ENCODE peak calls at places on chromosomes 13 and 19, in ten cellular contexts. L is A673, D is tibial nerve, J is lower lobe of right lung, U is mammary epithelial cell, P is pancreas, M is left ventricle myocardium inferior, Q is WERI-Rb-1, H is fibroblast of lung, N is IMR-90. A is an unnamed sample.

GRCh38 chr13:106498571-106498970 is 36.9 kb downstream of the EFNB2 start:
- DNase-seq in L (no peak), M (no peak), N (no peak), U (no peak), D (no peak), H (no peak), P (no peak), Q (no peak), J (no peak), A (no peak)

GRCh38 chr13:99312493-99312883 is 5.3 kb upstream of the GPR183 start:
- DNase-seq in N (peak), U (no peak), D (peak), L (no peak), H (peak), M (peak), J (peak), P (no peak), Q (no peak), A (peak)

GRCh38 chr19:7397687-7398086 is 49.0 kb downstream of the ARHGEF18 start:
- DNase-seq in M (no peak), L (no peak), H (peak), J (no peak), P (no peak), U (peak), D (no peak), N (peak), Q (no peak), A (no peak)

GRCh38 chr13:48978942-48979601 is 3.4 kb downstream of the FNDC3A start:
- DNase-seq in D (no peak), M (no peak), U (no peak), H (peak), J (no peak), N (no peak), Q (no peak), L (no peak), P (no peak), A (no peak)

GRCh38 chr13:88919970-88920628 is 1248.9 kb downstream of the SLITRK5 start:
- DNase-seq in D (no peak), P (no peak), L (no peak), J (no peak), M (no peak), U (no peak), Q (no peak), N (no peak), H (no peak), A (no peak)

GRCh38 chr13:28449826-28450773 is 44.8 kb downstream of the FLT1 start:
- DNase-seq in Q (peak), L (peak), P (no peak), M (no peak), N (no peak), J (no peak), D (no peak), H (no peak), U (no peak), A (no peak)

GRCh38 chr19:40584007-40584406 is 7.3 kb downstream of the SHKBP1 start:
- DNase-seq in D (no peak), P (no peak), H (no peak), U (no peak), M (no peak), Q (no peak), J (no peak), N (no peak), L (no peak), A (no peak)

GRCh38 chr13:33123066-33123940 is 107.1 kb downstream of the KL start:
- DNase-seq in L (peak), M (peak), Q (no peak), H (peak), D (peak), P (no peak), N (peak), U (no peak), J (peak), A (peak)

GRCh38 chr19:47310819-47311218 is 1.2 kb downstream of the C5AR1 start:
- DNase-seq in L (peak), Q (no peak), D (no peak), H (no peak), M (peak), P (no peak), J (peak), N (peak), U (no peak), A (peak)

GRCh38 chr19:18304496-18305312 is 18.2 kb downstream of the LSM4 start:
- DNase-seq in D (peak), N (peak), M (peak), J (peak), P (peak), U (peak), H (peak), Q (peak), L (peak), A (peak)

GRCh38 chr19:48954011-48954594 is 572 bp upstream of the BAX start:
- DNase-seq in U (no peak), L (no peak), Q (no peak), H (no peak), N (no peak), J (no peak), M (no peak), D (no peak), P (no peak), A (no peak)

GRCh38 chr19:48955308-48955958 is 758 bp downstream of the BAX start:
- DNase-seq in N (no peak), J (no peak), M (no peak), U (no peak), L (no peak), H (no peak), D (no peak), Q (no peak), P (no peak), A (no peak)

GRCh38 chr19:48950830-48951519 is 3.7 kb upstream of the BAX start:
- DNase-seq in Q (no peak), H (no peak), J (no peak), P (no peak), L (no peak), M (no peak), N (no peak), U (no peak), D (no peak), A (no peak)

GRCh38 chr19:48958006-48958405 is 3.3 kb downstream of the BAX start:
- DNase-seq in J (no peak), D (no peak), H (no peak), M (no peak), N (no peak), U (no peak), P (no peak), Q (no peak), L (no peak), A (no peak)

GRCh38 chr19:48954595-48955307 is at the start of gene BAX:
- DNase-seq in Q (peak), M (peak), U (peak), N (peak), J (peak), L (peak), H (peak), P (peak), D (peak), A (peak)
- TF ChIP-seq CTCF in Q (peak), M (no peak), U (no peak), N (no peak), J (no peak), L (no peak), H (no peak), P (no peak), D (peak), A (no peak)

DNA sequence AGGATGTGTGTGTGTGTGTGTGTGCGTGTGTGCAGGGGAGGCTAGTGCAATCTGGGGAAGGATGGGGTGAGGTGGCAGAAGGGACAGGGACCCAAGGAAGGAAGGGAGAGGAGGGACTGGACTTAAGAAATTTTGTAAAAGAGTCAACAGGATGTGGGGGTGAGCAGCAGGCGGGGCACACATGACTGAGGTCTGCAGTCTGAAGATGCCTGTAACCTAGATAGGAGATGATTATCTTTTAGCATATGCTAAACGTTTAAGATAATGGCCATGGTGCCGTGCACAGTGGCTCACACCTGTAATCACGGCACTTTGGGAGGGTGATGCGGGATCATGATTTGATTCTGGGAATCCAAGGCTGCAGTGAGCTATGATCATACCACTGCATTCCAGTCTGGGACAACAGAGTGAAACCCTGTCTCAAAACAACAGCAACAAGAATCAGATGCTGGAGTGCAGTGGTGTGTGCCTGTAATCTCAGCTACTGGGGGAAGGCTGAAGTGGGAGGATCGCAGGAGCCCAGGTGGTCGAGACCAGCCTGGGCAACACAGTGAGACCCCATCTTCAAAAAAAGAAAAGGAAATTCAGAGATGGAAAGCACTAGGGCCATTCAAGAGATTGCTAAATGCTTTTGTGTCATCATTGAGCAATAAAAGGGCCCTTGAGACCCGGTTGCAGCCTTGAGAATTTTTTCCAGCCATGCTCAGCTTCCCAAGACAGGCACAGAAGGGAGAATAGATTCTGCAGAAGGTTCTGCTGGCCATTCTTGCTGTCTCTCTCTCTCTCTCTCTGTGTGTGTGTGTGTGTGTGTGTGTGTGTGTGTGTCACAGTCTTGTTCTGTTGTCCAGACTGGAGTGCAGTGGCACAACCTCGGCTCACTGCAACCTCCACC is 3.8 kb upstream of the ZNF414 start:
- DNase-seq in U (no peak), D (peak), J (no peak), N (no peak), Q (no peak), M (no peak), L (no peak), P (no peak), H (no peak), A (no peak)
- H3K27ac ChIP-seq in U (no peak), D (peak), J (peak), N (peak), Q (no peak), M (peak), L (no peak), P (no peak), H (peak), A (peak)

GRCh38 chr19:14091885-14092462 is 1.4 kb upstream of the SAMD1 start:
- DNase-seq in J (no peak), Q (peak), U (no peak), M (no peak), N (no peak), L (peak), H (no peak), D (no peak), P (no peak), A (no peak)
- TF ChIP-seq CTCF in J (no peak), Q (no peak), U (no peak), M (no peak), N (no peak), L (no peak), H (no peak), D (no peak), P (no peak), A (no peak)

GRCh38 chr19:13885826-13886365 is 9.0 kb downstream of the NANOS3 start:
- DNase-seq in Q (no peak), M (no peak), P (no peak), D (no peak), H (no peak), J (no peak), L (no peak), U (no peak), N (no peak), A (no peak)

GRCh38 chr19:13883665-13884064 is 6.7 kb downstream of the NANOS3 start:
- DNase-seq in H (no peak), Q (no peak), M (no peak), P (no peak), J (no peak), N (no peak), L (no peak), D (no peak), U (no peak), A (no peak)

GRCh38 chr19:13882841-13883240 is 5.9 kb downstream of the NANOS3 start:
- DNase-seq in M (no peak), Q (no peak), J (no peak), P (no peak), L (no peak), U (no peak), N (no peak), H (no peak), D (no peak), A (no peak)

GRCh38 chr19:13887039-13887438 is 10.1 kb downstream of the NANOS3 start:
- DNase-seq in L (no peak), H (no peak), M (no peak), D (no peak), P (no peak), J (no peak), Q (no peak), U (peak), N (no peak), A (no peak)

GRCh38 chr19:13884726-13885591 is 8.0 kb downstream of the NANOS3 start:
- DNase-seq in H (no peak), M (no peak), U (no peak), P (peak), L (no peak), J (no peak), N (no peak), D (no peak), Q (no peak), A (no peak)
- H3K27ac ChIP-seq in H (no peak), M (no peak), U (no peak), P (peak), L (no peak), J (no peak), N (no peak), D (no peak), Q (no peak), A (no peak)

A was measured in heart right ventricle.